ENCODE peak calls at places on chromosomes 5 and 9, in five cellular contexts. C is GM23248, D is endodermal cell, V is lung, Z is Caco-2. M is an unnamed sample. For H3K9me3, the result is how much of the 10 kb centered on the place peaks cover.

GRCh38 chr9:114910541-114910940 is 19.9 kb downstream of the TNFSF8 start:
- DNase-seq in V (no peak), C (peak), D (no peak), Z (no peak), M (peak)

GRCh38 chr9:93003552-93004407 is 54.7 kb upstream of the SUSD3 start:
- DNase-seq in D (peak), C (peak), V (peak), Z (peak), M (peak)

GRCh38 chr9:131739192-131739961 is 499 bp downstream of the RAPGEF1 start:
- DNase-seq in Z (no peak), V (no peak), D (peak), C (peak), M (peak)

GRCh38 chr9:90141723-90142122 is 500.9 kb downstream of the DIRAS2 start:
- DNase-seq in D (no peak), C (peak), Z (no peak), V (no peak), M (no peak)

GRCh38 chr9:78121488-78121887 is 89.9 kb upstream of the GNAQ start:
- DNase-seq in V (peak), C (peak), Z (no peak), D (peak), M (peak)

GRCh38 chr5:168012006-168012405 is 279.4 kb upstream of the WWC1 start:
- DNase-seq in V (no peak), C (no peak), Z (no peak), D (no peak), M (no peak)

GRCh38 chr9:89353989-89354388 is 35.7 kb downstream of the SECISBP2 start:
- DNase-seq in Z (no peak), V (no peak), D (no peak), C (peak), M (no peak)

GRCh38 chr5:108801776-108802175 is 54.1 kb downstream of the FER start:
- DNase-seq in Z (no peak), C (peak), V (no peak), D (no peak), M (peak)

GRCh38 chr5:13814293-13814692 is 130.2 kb downstream of the DNAH5 start:
- DNase-seq in V (no peak), D (no peak), C (peak), Z (no peak), M (no peak)

GRCh38 chr5:112848116-112848811 is 12.8 kb upstream of the SRP19 start:
- DNase-seq in Z (no peak), D (peak), C (peak), V (no peak), M (peak)

GRCh38 chr5:62771331-62771730 is 192.7 kb downstream of the LRRC70 start:
- DNase-seq in V (no peak), Z (no peak), D (no peak), C (no peak), M (no peak)

GRCh38 chr5:135916638-135917263 is 21.1 kb upstream of the IL9 start:
- DNase-seq in D (no peak), V (no peak), C (no peak), Z (no peak), M (no peak)

GRCh38 chr9:79945495-79945894 is 373.7 kb downstream of the TLE4 start:
- DNase-seq in V (no peak), C (peak), D (no peak), Z (no peak), M (no peak)

GRCh38 chr9:79940919-79941318 is 369.2 kb downstream of the TLE4 start:
- DNase-seq in Z (no peak), V (no peak), D (no peak), C (no peak), M (no peak)

GRCh38 chr9:79946718-79947117 is 375.0 kb downstream of the TLE4 start:
- DNase-seq in D (no peak), C (no peak), V (no peak), Z (no peak), M (peak)

GRCh38 chr9:79939819-79940218 is 368.1 kb downstream of the TLE4 start:
- DNase-seq in Z (no peak), D (no peak), V (no peak), C (no peak), M (peak)

DNA sequence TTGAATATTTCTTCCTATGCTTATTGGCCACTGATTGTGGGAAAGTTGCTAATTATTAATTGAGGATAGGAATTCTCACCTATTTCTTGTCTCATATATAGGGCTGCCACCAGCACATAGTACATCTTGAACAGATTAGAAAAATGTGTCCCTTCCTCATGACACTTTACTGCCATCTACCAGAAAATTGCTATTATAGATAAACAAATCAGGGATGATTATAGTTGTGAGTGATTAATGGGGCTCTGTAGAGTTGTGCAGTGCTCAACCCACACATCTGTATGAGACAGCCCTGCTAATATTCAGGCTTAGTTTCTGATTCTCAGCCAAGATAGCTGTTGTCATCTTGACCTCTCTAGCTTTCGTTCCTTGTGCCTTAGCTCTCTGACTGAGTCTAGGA is 373.2 kb downstream of the TLE4 start:
- DNase-seq in V (no peak), D (no peak), Z (no peak), C (no peak), M (no peak)
- H3K9me3 ChIP-seq in V (under half), D (under half), Z (under half), C (under half), M (under half)

DNA sequence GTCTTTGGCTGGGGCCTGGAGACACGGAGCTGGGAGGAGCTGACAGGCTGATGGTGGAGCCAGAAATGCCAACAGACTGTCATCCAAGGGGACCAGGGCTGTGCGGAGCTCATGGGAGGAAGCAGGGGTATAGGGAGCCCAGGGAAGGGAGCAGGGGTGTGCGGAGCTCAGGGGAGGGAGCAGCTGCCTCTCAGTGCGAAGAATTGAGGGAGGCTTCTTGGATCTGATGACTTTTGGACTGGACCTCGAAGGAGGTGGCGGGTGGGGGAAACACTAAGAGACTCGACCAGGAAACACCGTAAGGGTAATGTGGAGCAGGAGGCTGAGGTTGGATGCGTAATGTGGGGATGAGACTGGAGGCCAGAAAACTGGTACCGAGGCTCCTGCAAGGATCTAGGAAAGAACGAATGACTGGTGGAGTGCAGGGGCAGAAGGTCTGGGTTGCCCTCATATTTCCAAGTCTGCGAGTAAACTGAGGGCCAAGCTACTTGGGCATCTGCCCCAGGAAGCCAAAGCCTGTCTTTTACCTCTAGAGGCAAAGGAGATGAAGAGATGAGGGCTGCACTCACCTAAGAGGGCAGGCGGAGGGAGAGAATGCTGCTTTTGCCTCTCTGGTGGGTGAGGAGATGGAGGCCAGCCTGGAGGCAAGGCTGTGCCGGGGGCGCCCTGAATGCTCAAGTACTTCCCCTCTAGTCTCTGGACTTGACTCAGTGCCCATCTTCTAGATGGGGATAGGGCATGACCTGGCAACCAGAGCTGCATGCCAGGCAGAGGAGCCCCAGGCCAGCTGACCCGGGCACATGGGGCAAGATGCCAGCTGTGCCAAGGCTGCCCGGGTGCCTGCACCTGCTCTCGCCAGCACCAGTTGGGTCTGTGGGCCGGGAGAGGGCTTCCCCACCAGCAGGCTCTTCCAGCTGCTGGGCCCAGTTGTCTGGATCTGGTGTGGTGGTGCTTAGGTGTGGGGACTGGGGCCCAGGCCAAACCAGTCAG is 2.3 kb downstream of the PTGS1 start:
- DNase-seq in V (no peak), Z (no peak), C (no peak), D (no peak), M (no peak)
- H3K4me3 ChIP-seq in V (no peak), Z (no peak), C (no peak), D (no peak), M (no peak)

GRCh38 chr5:4101189-4101588 is 505.6 kb downstream of the IRX1 start:
- DNase-seq in V (no peak), D (no peak), C (no peak), Z (no peak), M (no peak)

GRCh38 chr5:4100739-4101138 is 505.1 kb downstream of the IRX1 start:
- DNase-seq in D (no peak), V (no peak), Z (no peak), C (no peak), M (no peak)

GRCh38 chr5:4097194-4097593 is 501.6 kb downstream of the IRX1 start:
- DNase-seq in D (no peak), Z (no peak), C (no peak), V (no peak), M (no peak)

GRCh38 chr5:4098226-4098625 is 502.6 kb downstream of the IRX1 start:
- DNase-seq in D (no peak), C (no peak), V (no peak), Z (no peak), M (no peak)

GRCh38 chr5:4099401-4099800 is 503.8 kb downstream of the IRX1 start:
- DNase-seq in C (no peak), Z (no peak), V (no peak), D (no peak), M (no peak)
- H3K9me3 ChIP-seq in C (under half), Z (under half), V (under half), D (under half), M (under half)

DNA sequence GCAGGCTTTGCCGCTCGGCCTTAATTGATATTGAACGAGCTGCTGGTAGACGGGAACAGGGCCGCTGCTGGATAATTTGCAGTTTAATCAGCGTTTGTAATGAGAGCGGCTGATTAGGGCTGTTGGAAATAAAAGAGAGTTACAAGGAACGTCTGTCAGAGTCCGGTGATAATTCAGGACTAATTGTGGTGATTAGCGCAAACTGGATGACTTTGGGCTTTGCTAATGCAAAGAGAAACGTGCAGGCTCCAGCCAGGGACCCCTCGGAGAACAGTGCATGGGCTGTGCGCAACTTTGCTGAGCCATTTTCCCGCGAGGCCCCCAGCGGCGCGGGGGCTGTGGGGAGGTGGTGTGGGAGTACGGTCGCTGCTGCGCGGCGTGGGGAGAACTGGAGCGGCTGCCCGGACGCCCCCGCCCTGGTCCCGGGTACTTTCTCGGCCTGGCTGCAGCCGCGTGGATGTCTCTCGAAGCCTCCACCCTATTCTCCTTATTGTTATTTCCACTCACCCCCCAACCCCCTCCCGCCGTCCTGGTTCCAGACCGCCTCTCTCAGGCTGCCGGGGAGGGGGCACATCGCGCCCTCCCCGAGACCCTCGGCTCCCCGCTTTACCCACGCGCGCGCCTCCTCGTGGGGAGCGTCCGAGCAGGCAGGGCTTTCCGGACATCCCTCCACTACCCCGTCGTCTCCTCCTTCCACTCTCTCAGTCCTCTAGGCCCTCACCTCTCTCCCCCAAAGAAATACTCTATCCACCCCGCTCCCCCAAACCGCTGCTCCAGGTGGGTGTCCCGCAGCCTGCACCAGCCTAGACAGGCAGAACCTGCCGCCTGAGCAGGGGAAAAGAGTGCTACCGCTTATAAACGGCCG is 68.5 kb upstream of the TBCA start:
- DNase-seq in C (peak), D (peak), V (no peak), Z (no peak), M (no peak)
- H3K4me3 ChIP-seq in C (peak), D (peak), V (peak), Z (no peak), M (no peak)

M was measured in MG63.